ENCODE peak calls at places on chromosomes 13 and 19, in five cellular contexts. D is KG1, U is activated T-cell treated with anti-CD3 and anti-CD28 coated beads for 4 hours, L is GOT3, K is brain pericyte. T is an unnamed sample.
A peak's percentile ranks its signal among the peaks of the same experiment; 100 is the strongest.

GRCh38 chr19:7986321-7987083 is 18.9 kb downstream of the ELAVL1 start:
- DNase-seq in D (no peak), U (no peak), L (no peak), K (no peak), T (no peak)

GRCh38 chr19:10552596-10553053 is 8.9 kb downstream of the ATG4D start:
- DNase-seq in D (no peak), U (no peak), L (no peak), K (no peak), T (peak; percentile 50)

GRCh38 chr19:17720487-17720839 is 1.2 kb downstream of the MAP1S start:
- DNase-seq in D (no peak), U (no peak), L (no peak), K (no peak), T (no peak)

GRCh38 chr19:21680026-21680425 is 87.4 kb downstream of the ZNF100 start:
- DNase-seq in D (no peak), U (no peak), L (no peak), K (no peak), T (no peak)

GRCh38 chr19:28981994-28982393 is 231.0 kb downstream of the UQCRFS1 start:
- DNase-seq in D (no peak), U (no peak), L (no peak), K (no peak), T (no peak)

GRCh38 chr13:26498524-26499208 is 58.8 kb upstream of the WASF3 start:
- DNase-seq in D (no peak), U (no peak), L (no peak), K (no peak), T (no peak)

GRCh38 chr19:56840452-56841193 is at the start of the genes PEG3 and ZIM2:
- DNase-seq in D (no peak), U (no peak), L (no peak), K (no peak), T (no peak)

GRCh38 chr13:59444210-59444857 is 719.4 kb downstream of the DIAPH3 start:
- DNase-seq in D (no peak), U (no peak), L (no peak), K (no peak), T (no peak)

GRCh38 chr19:40798997-40799557 is at the start of gene EGLN2:
- DNase-seq in D (no peak), U (no peak), L (no peak), K (no peak), T (no peak)

GRCh38 chr13:103805771-103806170 is 739.6 kb upstream of the SLC10A2 start:
- DNase-seq in D (no peak), U (no peak), L (no peak), K (no peak), T (no peak)

GRCh38 chr19:3670796-3671679 is 29.2 kb downstream of the PIP5K1C start:
- DNase-seq in D (peak; percentile 61), U (peak; percentile 12), L (peak; percentile 40), K (no peak), T (no peak)

T was measured in WTC11.